ENCODE peak calls at places on chromosomes 3 and 15, in four cellular contexts. K is GM12878, W is IMR-90, P is H1. T is an unnamed sample.

GRCh38 chr3:53382106-53382505 is 34.8 kb upstream of the DCP1A start:
- DNase-seq in P (no peak), K (no peak), W (peak), T (no peak)

GRCh38 chr3:170423001-170423615 is 4.4 kb downstream of the CLDN11 start:
- DNase-seq in P (no peak), W (no peak), K (no peak), T (no peak)

GRCh38 chr3:69105320-69105719 is 17.1 kb downstream of the LMOD3 start:
- DNase-seq in P (no peak), K (no peak), W (no peak), T (no peak)

GRCh38 chr3:136942796-136943195 is 15.0 kb upstream of the IL20RB start:
- DNase-seq in W (no peak), K (no peak), P (no peak), T (no peak)

GRCh38 chr3:21979706-21980105 is 228.7 kb upstream of the ZNF385D start:
- DNase-seq in K (no peak), P (no peak), W (peak), T (no peak)

GRCh38 chr15:63104727-63105126 is 16.9 kb upstream of the LACTB start:
- DNase-seq in W (peak), P (no peak), K (no peak), T (no peak)

GRCh38 chr3:23490459-23490858 is 287.3 kb downstream of the UBE2E2 start:
- DNase-seq in W (peak), P (no peak), K (no peak), T (no peak)

GRCh38 chr15:31403096-31403495 is 76.5 kb downstream of the KLF13 start:
- DNase-seq in K (no peak), P (no peak), W (peak), T (no peak)

GRCh38 chr3:11930084-11930483 is 74.1 kb upstream of the SYN2 start:
- DNase-seq in P (no peak), K (no peak), W (no peak), T (no peak)

GRCh38 chr15:62482715-62483429 is 317.8 kb upstream of the C2CD4B start:
- DNase-seq in K (peak), P (peak), W (peak), T (peak)

GRCh38 chr3:183895296-183895695 is 10.6 kb upstream of the PARL start:
- DNase-seq in P (no peak), W (peak), K (no peak), T (peak)

GRCh38 chr3:183896610-183897009 is 11.9 kb upstream of the PARL start:
- DNase-seq in K (no peak), W (no peak), P (no peak), T (no peak)

GRCh38 chr3:183897606-183898384 is 13.1 kb upstream of the PARL start:
- DNase-seq in W (no peak), K (no peak), P (no peak), T (no peak)

GRCh38 chr3:183896184-183896583 is 11.5 kb upstream of the PARL start:
- DNase-seq in P (no peak), K (no peak), W (no peak), T (no peak)

GRCh38 chr3:183895774-183896173 is 11.1 kb upstream of the PARL start:
- DNase-seq in P (no peak), K (no peak), W (no peak), T (no peak)
- TF ChIP-seq CHD1 in P (no peak), K (no peak), W (no peak), T (no peak)

GRCh38 chr15:68209735-68210408 is 4.7 kb upstream of the CALML4 start:
- DNase-seq in P (no peak), W (no peak), K (no peak), T (no peak)

GRCh38 chr15:68209272-68209671 is 4.1 kb upstream of the CALML4 start:
- DNase-seq in K (no peak), W (no peak), P (no peak), T (no peak)

GRCh38 chr15:68207176-68207935 is 2.2 kb upstream of the CALML4 start:
- DNase-seq in K (no peak), P (no peak), W (no peak), T (no peak)

GRCh38 chr15:68208136-68208535 is 3.0 kb upstream of the CALML4 start:
- DNase-seq in W (no peak), P (no peak), K (no peak), T (no peak)

DNA sequence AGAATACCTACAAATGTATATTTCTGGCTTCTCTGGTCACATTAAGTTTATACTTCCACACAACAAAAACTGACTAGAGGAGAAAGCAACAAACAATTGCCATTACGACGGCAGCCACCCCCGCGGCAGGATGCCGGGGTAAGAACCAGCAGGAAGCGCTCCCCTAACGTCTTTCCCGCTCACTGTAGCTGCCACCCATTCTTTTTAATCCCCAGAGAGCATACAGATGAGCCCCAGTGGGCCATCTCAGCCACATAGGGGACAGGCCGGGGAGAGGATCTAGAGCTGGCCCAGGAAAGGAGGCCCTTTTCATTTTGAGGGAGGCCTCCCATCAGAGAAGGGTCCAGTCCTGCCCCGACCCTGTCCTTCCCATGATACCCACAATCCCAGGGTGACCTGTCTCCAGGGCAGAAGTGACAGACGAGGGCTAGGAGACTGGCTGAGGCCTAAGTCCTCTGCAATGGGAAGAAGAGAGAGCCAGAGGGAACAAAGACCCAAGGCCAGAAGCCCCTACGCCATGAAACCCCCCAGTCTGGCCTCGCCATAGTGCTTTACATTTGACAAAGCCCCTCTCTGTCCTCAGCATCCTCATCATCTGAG is 3.6 kb upstream of the CALML4 start:
- DNase-seq in P (no peak), K (no peak), W (no peak), T (no peak)
- TF ChIP-seq CHD1 in P (no peak), K (no peak), W (no peak), T (no peak)

GRCh38 chr3:106345353-106346027 is 476.7 kb upstream of the CBLB start:
- DNase-seq in P (no peak), W (peak), K (no peak), T (no peak)
- TF ChIP-seq CHD1 in P (no peak), W (no peak), K (no peak), T (no peak)

DNA sequence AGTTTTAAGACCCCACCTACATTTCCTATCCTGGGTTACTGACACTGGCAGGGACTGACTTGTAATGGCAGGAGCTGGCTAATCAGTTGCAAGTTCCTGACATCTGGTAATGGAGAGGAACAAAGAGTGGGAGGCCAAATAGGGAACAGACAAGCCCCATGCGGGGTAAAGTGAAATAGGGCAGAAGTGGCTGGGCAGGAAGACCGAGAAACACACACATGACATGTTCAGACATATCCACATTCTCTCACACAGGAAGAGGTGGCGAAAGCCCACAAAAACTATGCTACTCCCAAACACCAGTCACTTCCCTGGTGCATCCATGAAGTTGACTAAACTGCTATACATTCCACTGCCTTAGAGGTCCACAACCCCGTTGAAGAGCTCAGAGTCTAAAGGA is 394.1 kb upstream of the TBL1XR1 start:
- DNase-seq in W (no peak), P (no peak), K (peak), T (no peak)
- TF ChIP-seq CHD1 in W (no peak), P (no peak), K (no peak), T (no peak)